ENCODE peak calls at places on chromosomes 16 and 17, in six cellular contexts. One of them, this sample, is unnamed.

GRCh38 chr17:15744885-15745284 is 12.8 kb downstream of the TBC1D26 start:
- DNase-seq in left ventricle myocardium superior: no peak
- DNase-seq in T-helper 1 cell: no peak
- DNase-seq in non-pigmented ciliary epithelial cell: peak; percentile 3
- DNase-seq in GM13976: peak; percentile 13
- DNase-seq in smooth muscle cell of the brain vasculature: peak; percentile 13
- DNase-seq in this sample: no peak

GRCh38 chr17:32523017-32523680 is 36.4 kb downstream of the CDK5R1 start:
- DNase-seq in left ventricle myocardium superior: no peak
- DNase-seq in T-helper 1 cell: peak; percentile 93
- DNase-seq in non-pigmented ciliary epithelial cell: no peak
- DNase-seq in GM13976: peak; percentile 71
- DNase-seq in smooth muscle cell of the brain vasculature: no peak
- DNase-seq in this sample: no peak

GRCh38 chr17:12316021-12316420 is 295.3 kb downstream of the MAP2K4 start:
- DNase-seq in left ventricle myocardium superior: no peak
- DNase-seq in T-helper 1 cell: no peak
- DNase-seq in non-pigmented ciliary epithelial cell: no peak
- DNase-seq in GM13976: no peak
- DNase-seq in smooth muscle cell of the brain vasculature: no peak
- DNase-seq in this sample: no peak

GRCh38 chr16:2967211-2967631 is 1.9 kb upstream of the PAQR4 start:
- DNase-seq in left ventricle myocardium superior: no peak
- DNase-seq in T-helper 1 cell: no peak
- DNase-seq in non-pigmented ciliary epithelial cell: no peak
- DNase-seq in GM13976: no peak
- DNase-seq in smooth muscle cell of the brain vasculature: no peak
- DNase-seq in this sample: no peak

GRCh38 chr17:45256114-45256966 is 5.6 kb downstream of the SPATA32 start:
- DNase-seq in left ventricle myocardium superior: no peak
- DNase-seq in T-helper 1 cell: no peak
- DNase-seq in non-pigmented ciliary epithelial cell: no peak
- DNase-seq in GM13976: no peak
- DNase-seq in smooth muscle cell of the brain vasculature: no peak
- DNase-seq in this sample: no peak

GRCh38 chr17:1783271-1783670 is 21.4 kb downstream of the SERPINF1 start:
- DNase-seq in left ventricle myocardium superior: peak; percentile 65
- DNase-seq in T-helper 1 cell: no peak
- DNase-seq in non-pigmented ciliary epithelial cell: no peak
- DNase-seq in GM13976: no peak
- DNase-seq in smooth muscle cell of the brain vasculature: no peak
- DNase-seq in this sample: peak; percentile 58

GRCh38 chr17:75612906-75613626 is 20.2 kb upstream of the SMIM5 start:
- DNase-seq in left ventricle myocardium superior: no peak
- DNase-seq in T-helper 1 cell: no peak
- DNase-seq in non-pigmented ciliary epithelial cell: no peak
- DNase-seq in GM13976: no peak
- DNase-seq in smooth muscle cell of the brain vasculature: no peak
- DNase-seq in this sample: no peak

GRCh38 chr16:50879873-50880695 is 138.2 kb downstream of the CYLD start:
- DNase-seq in left ventricle myocardium superior: no peak
- DNase-seq in T-helper 1 cell: no peak
- DNase-seq in non-pigmented ciliary epithelial cell: no peak
- DNase-seq in GM13976: no peak
- DNase-seq in smooth muscle cell of the brain vasculature: no peak
- DNase-seq in this sample: no peak

GRCh38 chr16:22318690-22319358 is 21.6 kb downstream of the POLR3E start:
- DNase-seq in left ventricle myocardium superior: no peak
- DNase-seq in T-helper 1 cell: peak; percentile 34
- DNase-seq in non-pigmented ciliary epithelial cell: no peak
- DNase-seq in GM13976: peak; percentile 65
- DNase-seq in smooth muscle cell of the brain vasculature: no peak
- DNase-seq in this sample: peak; percentile 40

GRCh38 chr16:88941933-88942909 is 34.8 kb downstream of the CBFA2T3 start:
- DNase-seq in left ventricle myocardium superior: peak; percentile 77
- DNase-seq in T-helper 1 cell: peak; percentile 33
- DNase-seq in non-pigmented ciliary epithelial cell: no peak
- DNase-seq in GM13976: peak; percentile 92
- DNase-seq in smooth muscle cell of the brain vasculature: no peak
- DNase-seq in this sample: peak; percentile 50

GRCh38 chr17:80035937-80036714 is at the start of gene CCDC40:
- DNase-seq in left ventricle myocardium superior: peak; percentile 93
- DNase-seq in T-helper 1 cell: peak; percentile 51
- DNase-seq in non-pigmented ciliary epithelial cell: no peak
- DNase-seq in GM13976: peak; percentile 90
- DNase-seq in smooth muscle cell of the brain vasculature: no peak
- DNase-seq in this sample: peak; percentile 86

GRCh38 chr17:77741109-77741508 is 217.4 kb upstream of the TNRC6C start:
- DNase-seq in left ventricle myocardium superior: no peak
- DNase-seq in T-helper 1 cell: peak; percentile 30
- DNase-seq in non-pigmented ciliary epithelial cell: no peak
- DNase-seq in GM13976: no peak
- DNase-seq in smooth muscle cell of the brain vasculature: no peak
- DNase-seq in this sample: peak; percentile 32

GRCh38 chr17:17811381-17812210 is 25.2 kb downstream of the SREBF1 start:
- DNase-seq in left ventricle myocardium superior: no peak
- DNase-seq in T-helper 1 cell: no peak
- DNase-seq in non-pigmented ciliary epithelial cell: no peak
- DNase-seq in GM13976: no peak
- DNase-seq in smooth muscle cell of the brain vasculature: no peak
- DNase-seq in this sample: peak; percentile 43

GRCh38 chr16:14354561-14355351 is 275.3 kb downstream of the PARN start:
- DNase-seq in left ventricle myocardium superior: no peak
- DNase-seq in T-helper 1 cell: peak; percentile 91
- DNase-seq in non-pigmented ciliary epithelial cell: no peak
- DNase-seq in GM13976: peak; percentile 84
- DNase-seq in smooth muscle cell of the brain vasculature: no peak
- DNase-seq in this sample: peak; percentile 17

GRCh38 chr16:68590201-68590994 is 51.3 kb downstream of the ZFP90 start:
- DNase-seq in left ventricle myocardium superior: peak; percentile 55
- DNase-seq in T-helper 1 cell: peak; percentile 63
- DNase-seq in non-pigmented ciliary epithelial cell: peak; percentile 5
- DNase-seq in GM13976: peak; percentile 81
- DNase-seq in smooth muscle cell of the brain vasculature: peak; percentile 13
- DNase-seq in this sample: peak; percentile 81

GRCh38 chr16:75433732-75434413 is 570 bp upstream of the CFDP1 start:
- DNase-seq in left ventricle myocardium superior: no peak
- DNase-seq in T-helper 1 cell: peak; percentile 85
- DNase-seq in non-pigmented ciliary epithelial cell: peak; percentile 91
- DNase-seq in GM13976: peak; percentile 82
- DNase-seq in smooth muscle cell of the brain vasculature: peak; percentile 84
- DNase-seq in this sample: peak; percentile 78

GRCh38 chr16:86575754-86576557 is 2.4 kb upstream of the FOXL1 start:
- DNase-seq in left ventricle myocardium superior: peak; percentile 91
- DNase-seq in T-helper 1 cell: peak; percentile 19
- DNase-seq in non-pigmented ciliary epithelial cell: peak; percentile 72
- DNase-seq in GM13976: peak; percentile 64
- DNase-seq in smooth muscle cell of the brain vasculature: peak; percentile 82
- DNase-seq in this sample: peak; percentile 82

GRCh38 chr17:44307387-44308186 is 814 bp upstream of the RUNDC3A start:
- DNase-seq in left ventricle myocardium superior: peak; percentile 56
- DNase-seq in T-helper 1 cell: no peak
- DNase-seq in non-pigmented ciliary epithelial cell: no peak
- DNase-seq in GM13976: peak; percentile 47
- DNase-seq in smooth muscle cell of the brain vasculature: no peak
- DNase-seq in this sample: peak; percentile 73

GRCh38 chr17:29005562-29005887 is 308 bp downstream of the SEZ6 start:
- DNase-seq in left ventricle myocardium superior: no peak
- DNase-seq in T-helper 1 cell: no peak
- DNase-seq in non-pigmented ciliary epithelial cell: no peak
- DNase-seq in GM13976: no peak
- DNase-seq in smooth muscle cell of the brain vasculature: no peak
- DNase-seq in this sample: no peak

GRCh38 chr16:26051078-26051477 is 359.3 kb downstream of the HS3ST4 start:
- DNase-seq in left ventricle myocardium superior: no peak
- DNase-seq in T-helper 1 cell: no peak
- DNase-seq in non-pigmented ciliary epithelial cell: no peak
- DNase-seq in GM13976: no peak
- DNase-seq in smooth muscle cell of the brain vasculature: no peak
- DNase-seq in this sample: no peak

GRCh38 chr17:72997559-72997958 is 94.9 kb downstream of the SLC39A11 start:
- DNase-seq in left ventricle myocardium superior: no peak
- DNase-seq in T-helper 1 cell: no peak
- DNase-seq in non-pigmented ciliary epithelial cell: no peak
- DNase-seq in GM13976: no peak
- DNase-seq in smooth muscle cell of the brain vasculature: no peak
- DNase-seq in this sample: no peak

This sample was measured in testis.